ENCODE peak calls at places on chromosomes 7 and 10, in six cellular contexts. One of them, this sample, is unnamed.

GRCh38 chr7:130366561-130366960 is 13.7 kb upstream of the CPA1 start:
- DNase-seq in cardiac muscle cell: no peak
- DNase-seq in HEK293T: no peak
- DNase-seq in kidney epithelial cell: no peak
- DNase-seq in putamen: no peak
- DNase-seq in psoas muscle: no peak
- DNase-seq in this sample: no peak

GRCh38 chr10:47238331-47239095 is 61.5 kb upstream of the GDF10 start:
- DNase-seq in psoas muscle: no peak
- DNase-seq in cardiac muscle cell: no peak
- DNase-seq in HEK293T: no peak
- DNase-seq in putamen: no peak
- DNase-seq in kidney epithelial cell: no peak
- DNase-seq in this sample: no peak

GRCh38 chr10:27207350-27207749 is 33.2 kb downstream of the ACBD5 start:
- DNase-seq in psoas muscle: no peak
- DNase-seq in kidney epithelial cell: no peak
- DNase-seq in cardiac muscle cell: no peak
- DNase-seq in HEK293T: no peak
- DNase-seq in putamen: no peak
- DNase-seq in this sample: no peak

GRCh38 chr7:158329014-158329610 is 258.5 kb downstream of the PTPRN2 start:
- DNase-seq in psoas muscle: no peak
- DNase-seq in kidney epithelial cell: no peak
- DNase-seq in putamen: no peak
- DNase-seq in HEK293T: no peak
- DNase-seq in cardiac muscle cell: no peak
- DNase-seq in this sample: no peak

GRCh38 chr7:69982197-69982596 is 383.9 kb downstream of the AUTS2 start:
- DNase-seq in cardiac muscle cell: peak
- DNase-seq in psoas muscle: no peak
- DNase-seq in putamen: no peak
- DNase-seq in HEK293T: no peak
- DNase-seq in kidney epithelial cell: no peak
- DNase-seq in this sample: peak

GRCh38 chr7:128827248-128827958 is 2.8 kb upstream of the FLNC start:
- DNase-seq in cardiac muscle cell: peak
- DNase-seq in kidney epithelial cell: no peak
- DNase-seq in putamen: no peak
- DNase-seq in psoas muscle: peak
- DNase-seq in HEK293T: no peak
- DNase-seq in this sample: no peak

GRCh38 chr10:24553051-24553612 is 170.6 kb downstream of the ARHGAP21 start:
- DNase-seq in psoas muscle: no peak
- DNase-seq in cardiac muscle cell: no peak
- DNase-seq in HEK293T: no peak
- DNase-seq in putamen: no peak
- DNase-seq in kidney epithelial cell: no peak
- DNase-seq in this sample: peak

GRCh38 chr7:5532520-5533335 is 109.1 kb upstream of the TNRC18 start:
- DNase-seq in cardiac muscle cell: peak
- DNase-seq in kidney epithelial cell: no peak
- DNase-seq in putamen: no peak
- DNase-seq in HEK293T: no peak
- DNase-seq in psoas muscle: peak
- DNase-seq in this sample: no peak

GRCh38 chr10:130425881-130426435 is 289.8 kb downstream of the GLRX3 start:
- DNase-seq in kidney epithelial cell: no peak
- DNase-seq in cardiac muscle cell: no peak
- DNase-seq in HEK293T: peak
- DNase-seq in putamen: no peak
- DNase-seq in psoas muscle: no peak
- DNase-seq in this sample: no peak

GRCh38 chr10:119221201-119221600 is 13.8 kb downstream of the GRK5 start:
- DNase-seq in putamen: no peak
- DNase-seq in psoas muscle: no peak
- DNase-seq in kidney epithelial cell: no peak
- DNase-seq in HEK293T: no peak
- DNase-seq in cardiac muscle cell: no peak
- DNase-seq in this sample: no peak

GRCh38 chr10:29063806-29064644 is 224.8 kb upstream of the LYZL1 start:
- DNase-seq in cardiac muscle cell: peak
- DNase-seq in HEK293T: no peak
- DNase-seq in putamen: no peak
- DNase-seq in kidney epithelial cell: no peak
- DNase-seq in psoas muscle: no peak
- DNase-seq in this sample: peak

GRCh38 chr10:97543025-97543546 is 29.5 kb upstream of the ANKRD2 start:
- DNase-seq in psoas muscle: peak
- DNase-seq in kidney epithelial cell: peak
- DNase-seq in cardiac muscle cell: no peak
- DNase-seq in HEK293T: no peak
- DNase-seq in putamen: peak
- DNase-seq in this sample: peak

GRCh38 chr10:124569623-124570470 is 108.2 kb downstream of the LHPP start:
- DNase-seq in putamen: no peak
- DNase-seq in psoas muscle: no peak
- DNase-seq in kidney epithelial cell: no peak
- DNase-seq in cardiac muscle cell: no peak
- DNase-seq in HEK293T: no peak
- DNase-seq in this sample: no peak

GRCh38 chr10:14617850-14618249 is 156.8 kb downstream of the FAM107B start:
- DNase-seq in putamen: no peak
- DNase-seq in cardiac muscle cell: no peak
- DNase-seq in psoas muscle: no peak
- DNase-seq in kidney epithelial cell: no peak
- DNase-seq in HEK293T: no peak
- DNase-seq in this sample: no peak

GRCh38 chr7:128830231-128831177 is at the start of gene FLNC:
- DNase-seq in kidney epithelial cell: no peak
- DNase-seq in psoas muscle: peak
- DNase-seq in HEK293T: peak
- DNase-seq in putamen: no peak
- DNase-seq in cardiac muscle cell: peak
- DNase-seq in this sample: no peak

GRCh38 chr7:157768198-157768597 is 431.4 kb downstream of the DNAJB6 start:
- DNase-seq in cardiac muscle cell: no peak
- DNase-seq in kidney epithelial cell: no peak
- DNase-seq in putamen: no peak
- DNase-seq in psoas muscle: no peak
- DNase-seq in HEK293T: no peak
- DNase-seq in this sample: no peak